ENCODE peak calls at places on chromosomes 7 and 10, in four cellular contexts. A is fibroblast of gingiva, J is posterior cingulate gyrus, W is naive B cell. E is an unnamed sample.

GRCh38 chr7:2478387-2478760 is 2.2 kb upstream of the GRIFIN start:
- DNase-seq in W (no peak), A (peak), J (no peak), E (no peak)

GRCh38 chr10:114436941-114437340 is 32.6 kb upstream of the AFAP1L2 start:
- DNase-seq in W (no peak), A (no peak), J (no peak), E (no peak)

GRCh38 chr7:107659666-107660065 is 962 bp upstream of the SLC26A4 start:
- DNase-seq in W (no peak), J (no peak), A (peak), E (no peak)

GRCh38 chr7:64433590-64433989 is 119.8 kb downstream of the ZNF736 start:
- DNase-seq in J (no peak), W (no peak), A (no peak), E (no peak)

GRCh38 chr10:43225787-43226153 is 41.1 kb downstream of the RASGEF1A start:
- DNase-seq in J (peak), A (no peak), W (no peak), E (no peak)

GRCh38 chr7:151699147-151699546 is 177.8 kb downstream of the PRKAG2 start:
- DNase-seq in A (peak), W (no peak), J (no peak), E (no peak)

GRCh38 chr10:12605580-12606405 is 256.4 kb downstream of the CAMK1D start:
- DNase-seq in W (peak), J (no peak), A (peak), E (peak)

GRCh38 chr7:100090527-100091410 is 2.0 kb downstream of the COPS6 start:
- DNase-seq in A (no peak), W (no peak), J (no peak), E (no peak)

GRCh38 chr10:25175527-25176420 is 973 bp downstream of the GPR158 start:
- DNase-seq in J (peak), A (no peak), W (no peak), E (no peak)

GRCh38 chr7:70432567-70433001 is 699.4 kb upstream of the GALNT17 start:
- DNase-seq in J (no peak), W (no peak), A (no peak), E (no peak)

GRCh38 chr10:86359111-86359510 is 7.5 kb downstream of the GRID1 start:
- DNase-seq in J (no peak), A (no peak), W (no peak), E (no peak)

GRCh38 chr10:116944911-116945310 is 60.1 kb downstream of the SHTN1 start:
- DNase-seq in W (no peak), J (no peak), A (no peak), E (no peak)

GRCh38 chr7:64686493-64687184 is 20.7 kb downstream of the ZNF107 start:
- DNase-seq in A (no peak), J (no peak), W (peak), E (no peak)

GRCh38 chr7:50068850-50069551 is 24.0 kb downstream of the ZPBP start:
- DNase-seq in J (no peak), A (no peak), W (peak), E (peak)

GRCh38 chr7:2517004-2517403 is 2.6 kb upstream of the LFNG start:
- DNase-seq in W (no peak), A (peak), J (no peak), E (no peak)

GRCh38 chr7:12357508-12357907 is 46.2 kb downstream of the VWDE start:
- DNase-seq in J (no peak), A (no peak), W (no peak), E (peak)

GRCh38 chr7:1914743-1915142 is 244.7 kb downstream of the ELFN1 start:
- DNase-seq in J (no peak), A (no peak), W (no peak), E (no peak)

GRCh38 chr10:60954045-60954444 is 10.1 kb upstream of the RHOBTB1 start:
- DNase-seq in J (no peak), A (no peak), W (no peak), E (no peak)

GRCh38 chr10:49381111-49381900 is 14.6 kb downstream of the DRGX start:
- DNase-seq in W (no peak), A (no peak), J (no peak), E (no peak)

GRCh38 chr7:885261-885892 is 9.0 kb downstream of the GET4 start:
- DNase-seq in W (no peak), J (no peak), A (no peak), E (no peak)

GRCh38 chr7:130281227-130281626 is 11.7 kb upstream of the CPA4 start:
- DNase-seq in A (peak), W (no peak), J (no peak), E (no peak)

GRCh38 chr7:51079494-51079893 is 237.1 kb downstream of the COBL start:
- DNase-seq in J (no peak), A (no peak), W (no peak), E (no peak)

GRCh38 chr7:92478095-92478494 is 349 bp upstream of the ERVW-1 start:
- DNase-seq in A (no peak), J (no peak), W (no peak), E (no peak)

GRCh38 chr10:66795871-66796270 is 130.0 kb upstream of the LRRTM3 start:
- DNase-seq in W (no peak), J (no peak), A (no peak), E (no peak)

GRCh38 chr7:135704698-135705097 is 23.3 kb downstream of the SLC13A4 start:
- DNase-seq in J (no peak), W (no peak), A (no peak), E (no peak)

GRCh38 chr10:63012623-63013022 is 120.5 kb upstream of the NRBF2 start:
- DNase-seq in J (no peak), A (no peak), W (no peak), E (no peak)

GRCh38 chr7:38453187-38453586 is 178.0 kb downstream of the AMPH start:
- DNase-seq in J (no peak), A (no peak), W (no peak), E (no peak)

GRCh38 chr10:89963446-89964102 is 262.2 kb downstream of the KIF20B start:
- DNase-seq in W (no peak), A (no peak), J (no peak), E (no peak)

GRCh38 chr10:99782447-99783286 is at the start of gene ABCC2:
- DNase-seq in J (no peak), W (no peak), A (no peak), E (no peak)

GRCh38 chr7:130699686-130700085 is 13.3 kb upstream of the TSGA13 start:
- DNase-seq in J (no peak), A (no peak), W (no peak), E (no peak)

GRCh38 chr7:140983802-140984201 is 30.9 kb downstream of the MRPS33 start:
- DNase-seq in W (no peak), A (no peak), J (no peak), E (no peak)

GRCh38 chr10:124037784-124038183 is 55.6 kb downstream of the CHST15 start:
- DNase-seq in A (peak), J (no peak), W (no peak), E (no peak)

GRCh38 chr10:4740471-4740870 is 85.5 kb upstream of the AKR1E2 start:
- DNase-seq in W (no peak), A (peak), J (no peak), E (no peak)

GRCh38 chr10:72517244-72517643 is 108.6 kb downstream of the MICU1 start:
- DNase-seq in W (no peak), A (no peak), J (no peak), E (no peak)

GRCh38 chr10:50295367-50295766 is 44.1 kb upstream of the ASAH2 start:
- DNase-seq in J (no peak), W (no peak), A (no peak), E (no peak)

GRCh38 chr10:122688293-122688989 is 11.2 kb downstream of the C10orf120 start:
- DNase-seq in J (no peak), A (no peak), W (no peak), E (no peak)

E was measured in GM20000.